ENCODE peak calls at places on chromosomes 6 and 20, in six cellular contexts. One of them, this sample, is unnamed.

GRCh38 chr20:46631874-46632446 is 19.3 kb downstream of the SLC13A3 start:
- DNase-seq in IMR-90: no peak
- DNase-seq in mesenchymal stem cell: no peak
- DNase-seq in trophoblast cell: no peak
- DNase-seq in H1: no peak
- DNase-seq in neuronal stem cell: no peak
- DNase-seq in this sample: no peak

GRCh38 chr20:62138912-62139311 is 4.3 kb downstream of the PSMA7 start:
- DNase-seq in IMR-90: no peak
- DNase-seq in H1: no peak
- DNase-seq in mesenchymal stem cell: no peak
- DNase-seq in neuronal stem cell: no peak
- DNase-seq in trophoblast cell: no peak
- DNase-seq in this sample: no peak

GRCh38 chr20:56163806-56164205 is 84.7 kb upstream of the MC3R start:
- DNase-seq in trophoblast cell: no peak
- DNase-seq in neuronal stem cell: no peak
- DNase-seq in IMR-90: no peak
- DNase-seq in H1: no peak
- DNase-seq in mesenchymal stem cell: no peak
- DNase-seq in this sample: peak

GRCh38 chr6:33987531-33988021 is 158.3 kb downstream of the GRM4 start:
- DNase-seq in H1: peak
- DNase-seq in IMR-90: no peak
- DNase-seq in mesenchymal stem cell: no peak
- DNase-seq in trophoblast cell: peak
- DNase-seq in neuronal stem cell: no peak
- DNase-seq in this sample: peak

GRCh38 chr20:23640018-23640872 is 2.5 kb upstream of the CST3 start:
- DNase-seq in mesenchymal stem cell: no peak
- DNase-seq in trophoblast cell: no peak
- DNase-seq in neuronal stem cell: no peak
- DNase-seq in H1: no peak
- DNase-seq in IMR-90: no peak
- DNase-seq in this sample: no peak

GRCh38 chr6:39910164-39910563 is 24.1 kb downstream of the MOCS1 start:
- DNase-seq in neuronal stem cell: no peak
- DNase-seq in mesenchymal stem cell: no peak
- DNase-seq in trophoblast cell: no peak
- DNase-seq in IMR-90: no peak
- DNase-seq in H1: no peak
- DNase-seq in this sample: no peak

GRCh38 chr6:34393191-34393967 is 910 bp upstream of the NUDT3 start:
- DNase-seq in IMR-90: no peak
- DNase-seq in H1: no peak
- DNase-seq in neuronal stem cell: no peak
- DNase-seq in mesenchymal stem cell: no peak
- DNase-seq in trophoblast cell: no peak
- DNase-seq in this sample: no peak

GRCh38 chr20:25507385-25508082 is 77.8 kb downstream of the NINL start:
- DNase-seq in neuronal stem cell: no peak
- DNase-seq in IMR-90: no peak
- DNase-seq in H1: no peak
- DNase-seq in trophoblast cell: no peak
- DNase-seq in mesenchymal stem cell: no peak
- DNase-seq in this sample: no peak

GRCh38 chr20:43925215-43925614 is 10.6 kb downstream of the TOX2 start:
- DNase-seq in trophoblast cell: no peak
- DNase-seq in neuronal stem cell: no peak
- DNase-seq in IMR-90: no peak
- DNase-seq in H1: no peak
- DNase-seq in mesenchymal stem cell: no peak
- DNase-seq in this sample: no peak

GRCh38 chr6:77466055-77467028 is 3.1 kb upstream of the HTR1B start:
- DNase-seq in trophoblast cell: no peak
- DNase-seq in mesenchymal stem cell: peak
- DNase-seq in H1: peak
- DNase-seq in IMR-90: peak
- DNase-seq in neuronal stem cell: peak
- DNase-seq in this sample: peak

GRCh38 chr6:156183678-156184077 is 593.5 kb upstream of the ARID1B start:
- DNase-seq in H1: no peak
- DNase-seq in mesenchymal stem cell: no peak
- DNase-seq in IMR-90: no peak
- DNase-seq in trophoblast cell: no peak
- DNase-seq in neuronal stem cell: no peak
- DNase-seq in this sample: no peak

GRCh38 chr6:126054258-126054702 is 67.9 kb downstream of the TRMT11 start:
- DNase-seq in IMR-90: no peak
- DNase-seq in H1: no peak
- DNase-seq in neuronal stem cell: no peak
- DNase-seq in trophoblast cell: peak
- DNase-seq in mesenchymal stem cell: peak
- DNase-seq in this sample: no peak

GRCh38 chr20:18481596-18481995 is 14.4 kb downstream of the POLR3F start:
- DNase-seq in H1: no peak
- DNase-seq in trophoblast cell: no peak
- DNase-seq in IMR-90: no peak
- DNase-seq in neuronal stem cell: no peak
- DNase-seq in mesenchymal stem cell: no peak
- DNase-seq in this sample: no peak

GRCh38 chr6:53358440-53359087 is 9.8 kb upstream of the ELOVL5 start:
- DNase-seq in H1: no peak
- DNase-seq in neuronal stem cell: no peak
- DNase-seq in trophoblast cell: no peak
- DNase-seq in mesenchymal stem cell: no peak
- DNase-seq in IMR-90: no peak
- DNase-seq in this sample: no peak
- H3K4ac ChIP-seq in H1: no peak
- H3K4ac ChIP-seq in neuronal stem cell: no peak
- H3K4ac ChIP-seq in trophoblast cell: peak
- H3K4ac ChIP-seq in mesenchymal stem cell: peak
- H3K4ac ChIP-seq in IMR-90: peak
- H3K4ac ChIP-seq in this sample: no peak

DNA sequence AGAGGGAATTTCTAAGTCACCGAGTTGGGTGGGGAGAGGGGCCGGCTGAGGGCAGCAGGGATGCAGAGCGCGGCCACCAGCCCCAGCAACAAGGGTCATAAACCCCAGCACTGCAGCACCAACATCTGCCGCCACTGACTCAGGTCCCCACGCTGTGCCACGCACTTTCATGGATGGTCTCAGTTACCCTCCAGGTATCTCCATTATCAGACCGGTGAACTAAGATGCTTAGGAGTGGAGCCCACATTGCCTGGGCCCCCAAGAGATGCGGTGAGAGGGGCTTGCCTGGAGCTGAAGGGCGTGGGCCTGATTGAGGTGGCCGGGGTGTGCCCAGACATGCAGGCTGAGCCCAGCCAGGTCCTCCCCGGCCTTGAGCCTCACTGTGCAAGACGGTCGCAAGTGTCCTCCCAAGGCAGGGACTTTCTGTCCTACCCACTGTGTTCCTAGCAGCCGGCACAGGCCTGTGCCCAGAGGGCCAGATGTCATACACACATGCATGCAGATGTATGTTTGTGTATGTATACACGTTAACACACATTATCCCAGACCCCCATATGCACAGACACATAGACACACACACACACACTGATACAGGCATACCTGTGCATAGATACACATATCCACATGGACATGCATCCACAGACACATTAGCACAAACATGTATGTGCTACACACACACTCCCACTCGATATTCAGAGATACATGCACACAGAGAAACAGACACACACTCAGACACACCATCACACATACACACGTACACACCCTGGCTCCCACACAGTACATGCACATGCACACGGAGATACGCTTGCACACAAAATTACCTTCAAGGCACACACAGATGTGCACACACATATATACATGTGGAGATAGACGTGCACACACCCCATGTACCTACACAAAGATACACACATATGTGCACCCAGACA is 19.5 kb downstream of the RBM38 start:
- DNase-seq in trophoblast cell: no peak
- DNase-seq in IMR-90: no peak
- DNase-seq in H1: no peak
- DNase-seq in neuronal stem cell: no peak
- DNase-seq in mesenchymal stem cell: no peak
- DNase-seq in this sample: no peak
- H2AFZ ChIP-seq in trophoblast cell: no peak
- H2AFZ ChIP-seq in IMR-90: no peak
- H2AFZ ChIP-seq in H1: no peak
- H2AFZ ChIP-seq in neuronal stem cell: no peak
- H2AFZ ChIP-seq in mesenchymal stem cell: no peak
- H2AFZ ChIP-seq in this sample: no peak

GRCh38 chr6:110895907-110896608 is 21.5 kb downstream of the AMD1 start:
- DNase-seq in H1: no peak
- DNase-seq in trophoblast cell: no peak
- DNase-seq in neuronal stem cell: no peak
- DNase-seq in IMR-90: no peak
- DNase-seq in mesenchymal stem cell: no peak
- DNase-seq in this sample: no peak

GRCh38 chr6:110900028-110900598 is 25.5 kb downstream of the AMD1 start:
- DNase-seq in IMR-90: no peak
- DNase-seq in trophoblast cell: no peak
- DNase-seq in H1: no peak
- DNase-seq in neuronal stem cell: no peak
- DNase-seq in mesenchymal stem cell: no peak
- DNase-seq in this sample: no peak

GRCh38 chr6:110897433-110897832 is 22.8 kb downstream of the AMD1 start:
- DNase-seq in IMR-90: peak
- DNase-seq in H1: no peak
- DNase-seq in neuronal stem cell: no peak
- DNase-seq in mesenchymal stem cell: no peak
- DNase-seq in trophoblast cell: no peak
- DNase-seq in this sample: no peak

GRCh38 chr6:110902091-110902490 is 27.5 kb downstream of the AMD1 start:
- DNase-seq in IMR-90: no peak
- DNase-seq in H1: no peak
- DNase-seq in neuronal stem cell: no peak
- DNase-seq in mesenchymal stem cell: no peak
- DNase-seq in trophoblast cell: peak
- DNase-seq in this sample: no peak

GRCh38 chr6:110898111-110898510 is 23.5 kb downstream of the AMD1 start:
- DNase-seq in mesenchymal stem cell: no peak
- DNase-seq in trophoblast cell: no peak
- DNase-seq in neuronal stem cell: no peak
- DNase-seq in IMR-90: no peak
- DNase-seq in H1: no peak
- DNase-seq in this sample: no peak
- H3K4ac ChIP-seq in mesenchymal stem cell: no peak
- H3K4ac ChIP-seq in trophoblast cell: no peak
- H3K4ac ChIP-seq in neuronal stem cell: no peak
- H3K4ac ChIP-seq in IMR-90: no peak
- H3K4ac ChIP-seq in H1: no peak
- H3K4ac ChIP-seq in this sample: no peak

DNA sequence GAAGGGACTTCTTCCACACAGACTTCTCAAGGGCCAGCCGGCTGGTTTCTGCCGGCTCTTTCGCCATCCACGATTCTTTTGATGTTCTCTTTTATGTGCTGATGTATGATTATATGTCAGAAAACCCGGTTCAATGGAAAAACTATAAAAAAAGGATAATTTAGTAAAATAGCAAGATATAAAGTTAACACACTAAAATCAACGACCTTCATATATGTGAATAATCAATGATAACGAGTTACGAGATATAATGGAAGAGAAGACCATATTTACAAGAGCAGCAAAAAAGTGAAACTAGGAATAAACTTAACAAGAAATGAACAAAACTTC is 540 bp upstream of the ZSCAN12 start:
- DNase-seq in mesenchymal stem cell: no peak
- DNase-seq in H1: no peak
- DNase-seq in trophoblast cell: no peak
- DNase-seq in IMR-90: no peak
- DNase-seq in neuronal stem cell: no peak
- DNase-seq in this sample: no peak
- H2AFZ ChIP-seq in mesenchymal stem cell: peak
- H2AFZ ChIP-seq in H1: peak
- H2AFZ ChIP-seq in trophoblast cell: peak
- H2AFZ ChIP-seq in IMR-90: peak
- H2AFZ ChIP-seq in neuronal stem cell: peak
- H2AFZ ChIP-seq in this sample: peak

GRCh38 chr6:26536571-26537159 is 1.5 kb upstream of the HMGN4 start:
- DNase-seq in neuronal stem cell: peak
- DNase-seq in H1: no peak
- DNase-seq in IMR-90: peak
- DNase-seq in mesenchymal stem cell: peak
- DNase-seq in trophoblast cell: no peak
- DNase-seq in this sample: peak

GRCh38 chr6:26538572-26538902 is 371 bp downstream of the HMGN4 start:
- DNase-seq in mesenchymal stem cell: no peak
- DNase-seq in IMR-90: peak
- DNase-seq in H1: no peak
- DNase-seq in neuronal stem cell: no peak
- DNase-seq in trophoblast cell: no peak
- DNase-seq in this sample: no peak

GRCh38 chr6:26538936-26539615 is 910 bp downstream of the HMGN4 start:
- DNase-seq in mesenchymal stem cell: peak
- DNase-seq in neuronal stem cell: no peak
- DNase-seq in H1: peak
- DNase-seq in IMR-90: no peak
- DNase-seq in trophoblast cell: no peak
- DNase-seq in this sample: no peak

GRCh38 chr6:26537846-26538571 is at the start of gene HMGN4:
- DNase-seq in trophoblast cell: peak
- DNase-seq in mesenchymal stem cell: peak
- DNase-seq in IMR-90: peak
- DNase-seq in neuronal stem cell: peak
- DNase-seq in H1: peak
- DNase-seq in this sample: peak

GRCh38 chr6:26537160-26537845 is 863 bp upstream of the HMGN4 start:
- DNase-seq in H1: peak
- DNase-seq in mesenchymal stem cell: peak
- DNase-seq in neuronal stem cell: peak
- DNase-seq in trophoblast cell: peak
- DNase-seq in IMR-90: peak
- DNase-seq in this sample: peak
- H3K4ac ChIP-seq in H1: no peak
- H3K4ac ChIP-seq in mesenchymal stem cell: no peak
- H3K4ac ChIP-seq in neuronal stem cell: no peak
- H3K4ac ChIP-seq in trophoblast cell: no peak
- H3K4ac ChIP-seq in IMR-90: peak
- H3K4ac ChIP-seq in this sample: no peak

GRCh38 chr6:163745566-163746400 is 331.3 kb downstream of the QKI start:
- DNase-seq in H1: no peak
- DNase-seq in neuronal stem cell: peak
- DNase-seq in IMR-90: peak
- DNase-seq in trophoblast cell: peak
- DNase-seq in mesenchymal stem cell: peak
- DNase-seq in this sample: no peak
- H2AFZ ChIP-seq in H1: no peak
- H2AFZ ChIP-seq in neuronal stem cell: peak
- H2AFZ ChIP-seq in IMR-90: no peak
- H2AFZ ChIP-seq in trophoblast cell: no peak
- H2AFZ ChIP-seq in mesenchymal stem cell: no peak
- H2AFZ ChIP-seq in this sample: no peak

This sample was measured in H9.